ENCODE peak calls at places on chromosomes 2 and 18, in ten cellular contexts. F is upper lobe of right lung; G is fibroblast of pulmonary artery; J is adrenal gland; M is Peyer's patch; R is lower leg skin; W is lower lobe of right lung; X is fibroblast of lung; A is body of pancreas; U is CD8-positive, alpha-beta memory T cell. P is an unnamed sample.

GRCh38 chr2:237558918-237559645 is 7.3 kb upstream of the PRLH start:
- DNase-seq in G (peak; percentile 57), J (peak; percentile 43), X (peak; percentile 89), F (peak; percentile 77), A (peak; percentile 41), M (peak; percentile 76), R (peak; percentile 82), U (no peak), W (peak; percentile 74), P (no peak)

GRCh38 chr2:188659656-188660406 is 314.3 kb upstream of the COL3A1 start:
- DNase-seq in J (no peak), A (no peak), W (no peak), G (peak; percentile 77), R (no peak), U (no peak), X (peak; percentile 38), F (no peak), M (no peak), P (no peak)

GRCh38 chr2:138648606-138649005 is 131.6 kb downstream of the NXPH2 start:
- DNase-seq in M (no peak), X (no peak), J (no peak), G (no peak), U (no peak), R (no peak), W (no peak), A (no peak), F (no peak), P (no peak)

GRCh38 chr2:109271920-109272319 is 142.9 kb downstream of the SH3RF3 start:
- DNase-seq in U (no peak), M (no peak), W (no peak), X (no peak), G (no peak), A (no peak), F (peak; percentile 37), J (no peak), R (no peak), P (no peak)

GRCh38 chr2:180790891-180791290 is 189.5 kb upstream of the UBE2E3 start:
- DNase-seq in U (no peak), M (no peak), X (peak; percentile 79), W (no peak), F (no peak), A (no peak), R (no peak), G (peak; percentile 50), J (no peak), P (no peak)

GRCh38 chr18:23810396-23810795 is 121.1 kb downstream of the LAMA3 start:
- DNase-seq in W (no peak), J (no peak), U (peak; percentile 55), A (no peak), R (no peak), M (no peak), F (no peak), X (no peak), G (no peak), P (peak; percentile 18)

GRCh38 chr2:162636206-162636728 is 202.3 kb downstream of the KCNH7 start:
- DNase-seq in A (no peak), X (no peak), F (no peak), J (peak; percentile 18), R (no peak), M (no peak), W (no peak), G (no peak), U (no peak), P (no peak)

GRCh38 chr2:112642561-112642960 is 3.2 kb upstream of the SLC20A1 start:
- DNase-seq in R (no peak), X (no peak), U (no peak), W (no peak), G (no peak), F (no peak), J (no peak), A (no peak), M (no peak), P (no peak)

GRCh38 chr2:158457092-158457825 is 507 bp downstream of the PKP4 start:
- DNase-seq in X (peak; percentile 63), F (peak; percentile 82), W (peak; percentile 72), J (peak; percentile 63), M (peak; percentile 70), U (peak; percentile 59), G (peak; percentile 65), R (peak; percentile 32), A (peak; percentile 60), P (peak; percentile 74)

GRCh38 chr18:58067611-58068010 is 23.6 kb downstream of the NEDD4L start:
- DNase-seq in J (no peak), M (no peak), X (no peak), U (no peak), A (no peak), R (no peak), F (no peak), W (no peak), G (no peak), P (no peak)

GRCh38 chr2:239245872-239246701 is 154.7 kb downstream of the HDAC4 start:
- DNase-seq in F (no peak), G (no peak), X (no peak), J (peak; percentile 61), U (no peak), M (peak; percentile 66), W (no peak), R (no peak), A (peak; percentile 58), P (no peak)

GRCh38 chr2:237291138-237291792 is 122.7 kb downstream of the COL6A3 start:
- DNase-seq in F (peak; percentile 90), R (peak; percentile 95), W (peak; percentile 89), A (peak; percentile 93), X (peak; percentile 99), J (peak; percentile 95), U (peak; percentile 14), G (peak; percentile 100), M (peak; percentile 90), P (no peak)

GRCh38 chr18:48167901-48168300 is 237.4 kb upstream of the SMAD2 start:
- DNase-seq in J (peak; percentile 84), R (no peak), M (peak; percentile 94), F (no peak), G (no peak), W (no peak), X (no peak), A (peak; percentile 83), U (no peak), P (no peak)

GRCh38 chr18:54203914-54204313 is 20.6 kb downstream of the MBD2 start:
- DNase-seq in J (no peak), A (no peak), W (no peak), X (no peak), G (no peak), U (no peak), F (no peak), R (no peak), M (no peak), P (no peak)

GRCh38 chr2:10331033-10331701 is 28.5 kb downstream of the HPCAL1 start:
- DNase-seq in R (no peak), F (peak; percentile 92), W (peak; percentile 88), X (peak; percentile 37), M (peak; percentile 92), G (peak; percentile 44), J (no peak), A (peak; percentile 40), U (peak; percentile 75), P (peak; percentile 96)

GRCh38 chr2:109214651-109215371 is 85.8 kb downstream of the SH3RF3 start:
- DNase-seq in G (no peak), F (peak; percentile 43), A (no peak), R (no peak), M (no peak), J (no peak), U (no peak), X (no peak), W (no peak), P (no peak)

GRCh38 chr2:161245671-161246070 is 62.6 kb upstream of the PSMD14 start:
- DNase-seq in G (no peak), J (no peak), M (no peak), R (no peak), U (no peak), F (no peak), W (no peak), X (no peak), A (no peak), P (no peak)

GRCh38 chr18:9095297-9096012 is 7.0 kb upstream of the NDUFV2 start:
- DNase-seq in M (peak; percentile 81), J (no peak), U (peak; percentile 62), F (no peak), W (no peak), X (peak; percentile 59), A (peak; percentile 17), G (peak; percentile 74), R (no peak), P (no peak)

GRCh38 chr2:168336786-168337388 is 89.5 kb upstream of the STK39 start:
- DNase-seq in U (peak; percentile 33), A (peak; percentile 85), J (no peak), F (peak; percentile 76), W (peak; percentile 66), M (peak; percentile 83), R (no peak), G (no peak), X (no peak), P (peak; percentile 72)

GRCh38 chr18:26545335-26545734 is 3.0 kb downstream of the KCTD1 start:
- DNase-seq in J (no peak), W (no peak), M (no peak), A (peak; percentile 16), F (no peak), R (no peak), U (no peak), X (no peak), G (no peak), P (no peak)
- H3K4me3 ChIP-seq in J (no peak overlapping the region), W (no peak overlapping the region), M (no peak overlapping the region), A (no peak overlapping the region), F (no peak overlapping the region), R (no peak overlapping the region), U (no peak overlapping the region), X (no peak overlapping the region), G (no peak overlapping the region), P (no peak overlapping the region)

DNA sequence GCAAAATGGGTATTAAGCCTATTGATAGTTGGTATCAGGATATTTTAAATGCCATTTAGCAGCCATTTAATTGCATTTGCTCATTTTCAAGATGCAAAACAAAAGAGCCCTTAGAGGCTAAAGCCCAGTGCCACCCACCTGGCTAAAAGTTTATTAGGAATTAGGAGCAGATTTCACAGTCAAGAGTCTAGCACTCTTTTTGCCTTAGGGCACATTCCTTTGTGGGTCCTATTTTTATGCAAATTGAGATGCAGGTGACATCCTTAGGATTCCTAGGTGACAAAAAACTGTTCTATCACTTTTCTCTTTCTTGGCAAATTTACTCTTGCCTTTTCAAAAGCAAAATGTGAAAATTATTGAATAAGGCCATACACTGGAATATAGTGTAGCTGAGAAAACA is 42.0 kb downstream of the CTNNA2 start:
- DNase-seq in X (no peak), W (no peak), U (no peak), J (no peak), G (no peak), A (no peak), R (no peak), F (no peak), M (no peak), P (no peak)
- H3K4me3 ChIP-seq in X (no peak overlapping the region), W (no peak overlapping the region), U (no peak overlapping the region), J (no peak overlapping the region), G (no peak overlapping the region), A (no peak overlapping the region), R (no peak overlapping the region), F (no peak overlapping the region), M (no peak overlapping the region), P (no peak overlapping the region)

GRCh38 chr2:150485114-150485870 is 2.2 kb downstream of the RND3 start:
- DNase-seq in U (no peak), J (peak; percentile 82), R (peak; percentile 85), W (peak; percentile 83), F (peak; percentile 92), X (peak; percentile 73), A (peak; percentile 85), M (peak; percentile 85), G (peak; percentile 74), P (peak; percentile 58)
- H3K4me3 ChIP-seq in U (no peak overlapping the region), J (peak overlapping the region; percentile 76), R (peak overlapping the region; percentile 81), W (peak overlapping the region; percentile 71), F (peak overlapping the region; percentile 68), X (peak overlapping the region; percentile 96), A (peak overlapping the region; percentile 20), M (peak overlapping the region; percentile 47), G (peak overlapping the region; percentile 86), P (peak overlapping the region; percentile 66)

GRCh38 chr2:195656131-195656858 is 731 bp upstream of the SLC39A10 start:
- DNase-seq in U (peak; percentile 11), A (peak; percentile 14), W (no peak), X (no peak), R (peak; percentile 54), J (peak; percentile 39), M (no peak), F (no peak), G (no peak), P (no peak)
- H3K4me3 ChIP-seq in U (peak overlapping the region; percentile 81), A (no peak overlapping the region), W (peak overlapping the region; percentile 86), X (peak overlapping the region; percentile 34), R (peak overlapping the region; percentile 11), J (no peak overlapping the region), M (peak overlapping the region; percentile 85), F (peak overlapping the region; percentile 89), G (peak overlapping the region; percentile 82), P (peak overlapping the region; percentile 22)

P was measured in WERI-Rb-1.